ENCODE peak calls at places on chromosomes 13 and 19, in five cellular contexts. L is kidney tubule cell, H is left ventricle myocardium superior, X is amygdala, K is fibroblast of pulmonary artery. S is an unnamed sample.

GRCh38 chr13:35475131-35475959 is 1.1 kb downstream of the MAB21L1 start:
- DNase-seq in L (peak), K (peak), X (peak), H (peak), S (peak)

GRCh38 chr19:2517881-2518601 is 42.1 kb downstream of the GADD45B start:
- DNase-seq in H (no peak), L (no peak), X (no peak), K (no peak), S (no peak)

GRCh38 chr13:41610426-41610825 is 153.1 kb downstream of the RGCC start:
- DNase-seq in H (peak), L (no peak), K (peak), X (no peak), S (peak)

GRCh38 chr13:40682449-40683240 is 16.2 kb upstream of the FOXO1 start:
- DNase-seq in X (no peak), K (no peak), H (no peak), L (peak), S (peak)

GRCh38 chr13:89550842-89551422 is 1796.6 kb upstream of the MIR17HG start:
- DNase-seq in H (no peak), L (peak), X (no peak), K (peak), S (no peak)

GRCh38 chr19:13005253-13005652 is 10.0 kb downstream of the NFIX start:
- DNase-seq in H (peak), K (no peak), L (no peak), X (no peak), S (no peak)

GRCh38 chr19:50493171-50493570 is 16.5 kb upstream of the GARIN5A start:
- DNase-seq in X (no peak), H (no peak), L (no peak), K (no peak), S (no peak)

GRCh38 chr13:40494932-40495619 is 171.4 kb downstream of the FOXO1 start:
- DNase-seq in L (no peak), K (no peak), X (no peak), H (no peak), S (no peak)

GRCh38 chr13:60009300-60010248 is 154.2 kb downstream of the DIAPH3 start:
- DNase-seq in L (no peak), X (no peak), K (no peak), H (no peak), S (no peak)

GRCh38 chr13:44438234-44438579 is 64.6 kb downstream of the SERP2 start:
- DNase-seq in K (no peak), L (no peak), X (no peak), H (no peak), S (no peak)

GRCh38 chr13:41603917-41604316 is 146.6 kb downstream of the RGCC start:
- DNase-seq in X (no peak), H (no peak), L (peak), K (peak), S (peak)

GRCh38 chr19:7191946-7192691 is 102.1 kb downstream of the INSR start:
- DNase-seq in L (no peak), K (no peak), X (no peak), H (no peak), S (no peak)

S was measured in H4.